ENCODE peak calls at places on chromosome 13, in seven cellular contexts. B is NCI-H524, L is cardiac septum, C is hypothalamus, A is small intestine, G is dorsolateral prefrontal cortex, T is HFFc6. M is an unnamed sample.

GRCh38 chr13:44236370-44236769 is 137.3 kb upstream of the SERP2 start:
- DNase-seq in B (no peak), L (no peak), C (no peak), A (no peak), G (no peak), T (no peak), M (no peak)

GRCh38 chr13:68099616-68100015 is 869.5 kb upstream of the PCDH9 start:
- DNase-seq in B (no peak), L (no peak), C (no peak), A (no peak), G (no peak), T (no peak), M (no peak)

GRCh38 chr13:75308222-75308621 is 173.7 kb downstream of the TBC1D4 start:
- DNase-seq in B (no peak), L (no peak), C (no peak), A (no peak), G (no peak), T (no peak), M (no peak)

GRCh38 chr13:81078048-81078447 is 737.1 kb upstream of the SPRY2 start:
- DNase-seq in B (no peak), L (no peak), C (no peak), A (no peak), G (no peak), T (no peak), M (no peak)

GRCh38 chr13:60627071-60627686 is 230.2 kb downstream of the TDRD3 start:
- DNase-seq in B (peak; percentile 62), L (no peak), C (no peak), A (peak; percentile 28), G (no peak), T (peak; percentile 15), M (no peak)

GRCh38 chr13:83620535-83621220 is 261.6 kb downstream of the SLITRK1 start:
- DNase-seq in B (no peak), L (no peak), C (no peak), A (no peak), G (no peak), T (peak; percentile 23), M (no peak)

GRCh38 chr13:19586904-19587634 is 25.7 kb upstream of the TPTE2 start:
- DNase-seq in B (peak; percentile 13), L (no peak), C (no peak), A (peak; percentile 22), G (no peak), T (peak; percentile 76), M (no peak)

GRCh38 chr13:61255035-61255796 is 160.4 kb downstream of the PCDH20 start:
- DNase-seq in B (peak; percentile 17), L (no peak), C (no peak), A (no peak), G (no peak), T (no peak), M (no peak)

GRCh38 chr13:29958476-29958875 is 108.1 kb upstream of the UBL3 start:
- DNase-seq in B (no peak), L (no peak), C (no peak), A (peak; percentile 42), G (no peak), T (no peak), M (no peak)

GRCh38 chr13:42378383-42378780 is 106.4 kb downstream of the AKAP11 start:
- DNase-seq in B (no peak), L (no peak), C (no peak), A (no peak), G (no peak), T (no peak), M (no peak)

GRCh38 chr13:109667754-109668360 is 118.5 kb downstream of the IRS2 start:
- DNase-seq in B (no peak), L (no peak), C (no peak), A (no peak), G (no peak), T (no peak), M (no peak)

M was measured in cerebellum.